ENCODE peak calls at places on chromosomes 11 and 22, in ten cellular contexts. V is heart left ventricle, P is lower leg skin, Q is GM20000, Y is fibroblast of lung, S is gastrocnemius medialis, X is thoracic aorta, E is neural crest cell, H is SK-N-SH, U is omental fat pad. W is an unnamed sample.

GRCh38 chr11:133552938-133553337 is 20.6 kb upstream of the OPCML start:
- DNase-seq in V (no peak), P (no peak), Q (no peak), Y (no peak), S (no peak), X (no peak), E (no peak), H (no peak), U (no peak), W (no peak)

GRCh38 chr11:2554338-2555240 is 109.8 kb downstream of the KCNQ1 start:
- DNase-seq in V (no peak), P (no peak), Q (no peak), Y (no peak), S (no peak), X (no peak), E (no peak), H (no peak), U (no peak), W (no peak)

GRCh38 chr22:46602025-46602424 is 18.2 kb upstream of the GRAMD4 start:
- DNase-seq in V (peak), P (no peak), Q (no peak), Y (no peak), S (no peak), X (no peak), E (no peak), H (no peak), U (no peak), W (no peak)

GRCh38 chr11:71055925-71056324 is 196.5 kb downstream of the SHANK2 start:
- DNase-seq in V (no peak), P (no peak), Q (no peak), Y (no peak), S (no peak), X (no peak), E (no peak), H (no peak), U (no peak), W (no peak)

GRCh38 chr11:67640021-67640757 is 626 bp upstream of the TBX10 start:
- DNase-seq in V (peak), P (peak), Q (peak), Y (peak), S (no peak), X (no peak), E (peak), H (peak), U (no peak), W (peak)

GRCh38 chr11:19725379-19726079 is 12.9 kb downstream of the NAV2 start:
- DNase-seq in V (peak), P (no peak), Q (no peak), Y (no peak), S (no peak), X (peak), E (no peak), H (no peak), U (no peak), W (no peak)

GRCh38 chr11:69446108-69446507 is 35.4 kb upstream of the LINC01488 start:
- DNase-seq in V (peak), P (no peak), Q (no peak), Y (no peak), S (no peak), X (no peak), E (no peak), H (no peak), U (no peak), W (no peak)

GRCh38 chr11:76888989-76889388 is 28.3 kb downstream of the ACER3 start:
- DNase-seq in V (no peak), P (no peak), Q (no peak), Y (no peak), S (no peak), X (no peak), E (no peak), H (no peak), U (no peak), W (no peak)

GRCh38 chr22:35170716-35171697 is 86.3 kb upstream of the HMGXB4 start:
- DNase-seq in V (no peak), P (peak), Q (no peak), Y (no peak), S (no peak), X (no peak), E (no peak), H (no peak), U (no peak), W (no peak)

GRCh38 chr11:65504671-65505433 is 6.0 kb downstream of the MALAT1 start:
- DNase-seq in V (no peak), P (no peak), Q (no peak), Y (peak), S (no peak), X (no peak), E (no peak), H (no peak), U (peak), W (no peak)

GRCh38 chr11:66600924-66601233 is 7.9 kb downstream of the CCS start:
- DNase-seq in V (no peak), P (no peak), Q (no peak), Y (no peak), S (no peak), X (no peak), E (no peak), H (no peak), U (no peak), W (no peak)

GRCh38 chr11:72378704-72379383 is 55.5 kb downstream of the CLPB start:
- DNase-seq in V (peak), P (no peak), Q (no peak), Y (peak), S (peak), X (peak), E (no peak), H (no peak), U (no peak), W (no peak)

GRCh38 chr11:79006854-79007253 is 432.2 kb upstream of the NARS2 start:
- DNase-seq in V (no peak), P (no peak), Q (no peak), Y (no peak), S (no peak), X (no peak), E (no peak), H (no peak), U (no peak), W (no peak)

GRCh38 chr11:75673977-75674582 is 5.2 kb upstream of the MAP6 start:
- DNase-seq in V (no peak), P (no peak), Q (no peak), Y (peak), S (no peak), X (no peak), E (no peak), H (no peak), U (no peak), W (no peak)

GRCh38 chr22:44668190-44668885 is 33.7 kb upstream of the PRR5 start:
- DNase-seq in V (peak), P (no peak), Q (peak), Y (no peak), S (no peak), X (no peak), E (no peak), H (peak), U (no peak), W (no peak)

GRCh38 chr11:115959098-115959497 is 454.9 kb upstream of the CADM1 start:
- DNase-seq in V (no peak), P (no peak), Q (no peak), Y (no peak), S (no peak), X (no peak), E (no peak), H (peak), U (no peak), W (no peak)

GRCh38 chr11:6526411-6527135 is 29.5 kb downstream of the DNHD1 start:
- DNase-seq in V (no peak), P (no peak), Q (peak), Y (no peak), S (no peak), X (no peak), E (no peak), H (no peak), U (no peak), W (no peak)

GRCh38 chr22:43239102-43239875 is 52.4 kb upstream of the TTLL12 start:
- DNase-seq in V (peak), P (no peak), Q (no peak), Y (no peak), S (no peak), X (no peak), E (no peak), H (peak), U (no peak), W (no peak)

GRCh38 chr11:73509188-73509587 is 88.7 kb downstream of the FAM168A start:
- DNase-seq in V (no peak), P (no peak), Q (no peak), Y (no peak), S (no peak), X (no peak), E (no peak), H (no peak), U (no peak), W (no peak)

GRCh38 chr11:15956302-15956701 is 400.0 kb downstream of the SOX6 start:
- DNase-seq in V (no peak), P (no peak), Q (no peak), Y (no peak), S (no peak), X (no peak), E (no peak), H (no peak), U (no peak), W (no peak)

GRCh38 chr22:31162015-31162765 is 2.2 kb downstream of the RNF185 start:
- DNase-seq in V (no peak), P (no peak), Q (no peak), Y (no peak), S (no peak), X (no peak), E (no peak), H (no peak), U (no peak), W (no peak)

GRCh38 chr11:23903044-23903704 is 593.7 kb upstream of the LUZP2 start:
- DNase-seq in V (no peak), P (no peak), Q (no peak), Y (peak), S (no peak), X (no peak), E (no peak), H (no peak), U (no peak), W (no peak)

GRCh38 chr11:62842171-62842717 is 2.9 kb upstream of the WDR74 start:
- DNase-seq in V (peak), P (peak), Q (peak), Y (peak), S (no peak), X (no peak), E (no peak), H (no peak), U (no peak), W (peak)

DNA sequence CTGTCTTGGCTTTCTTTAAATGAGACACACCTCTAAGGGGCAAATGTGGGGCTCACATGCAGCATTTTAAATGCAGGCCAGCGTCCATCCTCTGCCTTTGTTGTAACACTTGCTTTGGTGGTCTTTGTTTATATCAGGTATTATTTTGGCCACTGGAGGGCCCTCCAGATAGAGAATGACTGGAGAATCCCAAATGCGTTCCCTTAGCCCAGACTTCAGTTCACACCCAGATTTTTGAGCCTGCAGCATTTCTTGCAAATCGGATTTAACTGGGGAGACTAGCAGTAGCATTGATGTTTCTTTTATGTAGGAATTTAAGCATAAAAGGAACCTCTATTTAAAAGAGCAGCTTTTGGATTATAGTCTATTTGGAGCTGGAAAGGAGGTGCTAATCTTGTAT is 200.2 kb upstream of the SORL1-AS1 start:
- DNase-seq in V (no peak), P (no peak), Q (no peak), Y (no peak), S (no peak), X (no peak), E (peak), H (peak), U (no peak), W (no peak)
- TF ChIP-seq CTCF in V (peak), P (no peak), Q (no peak), Y (no peak), S (no peak), X (peak), E (peak), H (peak), U (no peak), W (no peak)

DNA sequence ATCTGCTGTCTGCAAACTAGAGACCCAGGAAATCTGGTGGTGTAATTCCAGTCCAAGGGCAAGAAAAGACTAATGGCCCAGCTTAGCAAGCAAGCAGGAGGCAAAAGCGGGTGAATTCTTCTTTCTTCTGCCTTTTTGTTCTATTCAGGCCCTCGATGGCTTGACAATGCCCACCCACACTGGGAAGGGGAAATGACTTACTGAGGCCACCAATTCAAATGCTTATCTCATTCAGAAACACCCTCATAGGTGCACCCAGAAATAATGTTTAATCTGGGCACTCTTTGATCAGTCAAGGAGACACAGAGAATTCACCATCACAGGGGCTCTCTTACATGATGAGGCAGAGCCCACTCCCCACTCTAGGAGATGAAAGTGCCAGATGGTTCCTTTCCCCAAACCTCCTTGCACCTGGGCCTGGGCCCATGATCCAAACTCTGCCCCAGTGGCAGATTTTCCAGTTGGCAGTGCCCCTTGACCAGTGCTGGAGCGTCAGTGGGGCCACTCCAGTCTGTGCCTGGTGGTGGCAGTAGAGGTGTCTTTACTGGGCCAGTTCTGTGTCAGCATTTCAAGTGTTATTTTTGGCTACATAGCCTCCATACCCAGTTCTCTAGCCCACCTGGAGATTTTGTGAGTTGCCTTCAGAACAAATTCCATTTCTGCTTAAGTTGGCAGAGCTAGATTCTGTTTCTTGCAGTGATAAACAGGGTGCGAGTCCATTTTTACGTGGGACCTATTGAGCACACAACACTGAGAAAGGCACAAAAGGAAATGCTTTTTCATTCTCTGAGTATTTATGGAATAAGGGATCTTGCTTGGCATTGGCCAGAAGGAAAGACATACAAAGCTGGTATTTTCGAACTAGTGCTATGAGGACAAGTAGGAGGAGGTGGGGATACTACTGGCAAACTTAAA is 7.5 kb downstream of the ELMOD1 start:
- DNase-seq in V (no peak), P (no peak), Q (peak), Y (no peak), S (no peak), X (no peak), E (no peak), H (peak), U (no peak), W (peak)
- TF ChIP-seq CTCF in V (peak), P (no peak), Q (peak), Y (peak), S (no peak), X (no peak), E (peak), H (peak), U (no peak), W (peak)

GRCh38 chr11:112277029-112277428 is 16.4 kb upstream of the PLET1 start:
- DNase-seq in V (no peak), P (no peak), Q (no peak), Y (no peak), S (no peak), X (no peak), E (no peak), H (no peak), U (no peak), W (no peak)

GRCh38 chr11:112270551-112271180 is 10.0 kb upstream of the PLET1 start:
- DNase-seq in V (no peak), P (no peak), Q (no peak), Y (no peak), S (no peak), X (no peak), E (no peak), H (no peak), U (no peak), W (no peak)

GRCh38 chr11:112271242-112271641 is 10.6 kb upstream of the PLET1 start:
- DNase-seq in V (no peak), P (no peak), Q (no peak), Y (no peak), S (no peak), X (no peak), E (no peak), H (no peak), U (no peak), W (no peak)

GRCh38 chr11:112273066-112273465 is 12.4 kb upstream of the PLET1 start:
- DNase-seq in V (no peak), P (no peak), Q (no peak), Y (no peak), S (no peak), X (no peak), E (no peak), H (no peak), U (no peak), W (no peak)

DNA sequence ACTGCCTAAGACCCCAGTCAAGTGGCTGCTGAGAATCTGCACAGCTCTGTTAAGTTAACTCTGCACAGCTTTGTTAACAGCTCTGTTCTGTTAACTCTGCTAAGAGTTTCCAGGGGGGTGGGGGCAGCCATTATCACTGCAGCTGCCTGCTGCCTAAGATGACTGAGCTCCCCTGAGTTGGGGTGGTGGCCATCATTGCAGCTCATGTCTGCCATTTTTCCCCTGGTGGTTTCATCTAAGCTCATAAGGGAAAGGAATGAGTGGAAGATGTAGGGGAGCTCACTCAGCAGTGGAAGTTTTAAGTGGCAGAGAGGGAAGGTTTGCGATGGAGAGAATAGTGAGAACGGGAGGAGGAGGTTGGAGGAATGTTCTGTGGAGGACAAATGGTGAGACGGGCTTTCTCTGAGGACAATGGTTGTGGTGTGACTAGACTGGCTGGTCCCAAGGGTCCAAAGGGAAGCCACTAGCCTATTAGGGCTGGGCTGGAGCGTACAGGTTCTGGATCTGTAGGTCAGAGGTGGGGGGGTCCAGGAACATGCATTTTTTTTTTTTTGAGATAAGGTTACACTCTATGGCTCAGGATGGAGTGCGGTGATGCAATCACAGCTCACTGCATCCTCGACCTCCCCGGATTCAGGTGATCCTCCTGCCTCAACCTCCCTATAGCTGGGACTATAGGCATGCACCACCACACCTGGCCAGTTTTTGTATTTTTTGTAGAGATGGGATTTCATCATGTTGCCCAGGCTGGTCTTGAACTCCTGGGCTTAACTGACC is 13.5 kb upstream of the PLET1 start:
- DNase-seq in V (no peak), P (no peak), Q (no peak), Y (no peak), S (no peak), X (no peak), E (no peak), H (no peak), U (no peak), W (no peak)
- TF ChIP-seq CTCF in V (no peak), P (no peak), Q (no peak), Y (no peak), S (no peak), X (no peak), E (no peak), H (no peak), U (no peak), W (no peak)

GRCh38 chr22:23369054-23369685 is 188.9 kb downstream of the BCR start:
- DNase-seq in V (no peak), P (peak), Q (no peak), Y (no peak), S (no peak), X (no peak), E (no peak), H (no peak), U (no peak), W (no peak)

GRCh38 chr22:23363683-23364082 is 183.4 kb downstream of the BCR start:
- DNase-seq in V (no peak), P (peak), Q (no peak), Y (no peak), S (no peak), X (no peak), E (no peak), H (no peak), U (no peak), W (no peak)

GRCh38 chr22:23365961-23366360 is 185.7 kb downstream of the BCR start:
- DNase-seq in V (no peak), P (peak), Q (no peak), Y (no peak), S (no peak), X (no peak), E (no peak), H (no peak), U (no peak), W (no peak)

GRCh38 chr22:23364389-23364788 is 184.1 kb downstream of the BCR start:
- DNase-seq in V (no peak), P (peak), Q (no peak), Y (no peak), S (no peak), X (no peak), E (no peak), H (no peak), U (no peak), W (no peak)

DNA sequence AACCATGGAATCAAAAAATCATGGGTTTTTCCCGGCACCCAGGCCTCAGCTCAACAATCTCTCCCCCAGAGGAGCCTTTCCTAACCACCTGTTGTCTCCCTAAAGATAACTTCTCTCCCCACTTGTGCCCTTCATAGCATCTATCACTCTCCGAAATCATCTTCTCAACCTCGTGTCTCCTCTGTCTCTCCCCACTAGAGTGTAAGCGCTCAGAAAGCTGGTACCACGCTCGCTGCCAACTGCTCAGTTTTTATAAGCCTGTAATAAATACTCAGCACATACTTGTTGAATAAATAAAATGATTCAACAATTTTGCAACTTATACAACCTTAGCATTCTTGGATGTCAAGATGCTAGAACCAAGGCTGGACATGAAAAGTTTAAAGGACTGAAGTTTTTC is 185.2 kb downstream of the BCR start:
- DNase-seq in V (no peak), P (peak), Q (no peak), Y (no peak), S (no peak), X (no peak), E (no peak), H (no peak), U (no peak), W (no peak)
- TF ChIP-seq CTCF in V (no peak), P (no peak), Q (no peak), Y (no peak), S (no peak), X (no peak), E (no peak), H (no peak), U (no peak), W (no peak)

GRCh38 chr22:23521442-23522113 is 58.5 kb downstream of the IGLL1 start:
- DNase-seq in V (peak), P (peak), Q (peak), Y (peak), S (peak), X (peak), E (peak), H (peak), U (peak), W (peak)
- TF ChIP-seq CTCF in V (peak), P (no peak), Q (no peak), Y (no peak), S (no peak), X (no peak), E (peak), H (no peak), U (no peak), W (no peak)

W was measured in GM10248.